ENCODE peak calls at places on chromosomes 2 and 18, in ten cellular contexts. B is upper lobe of left lung; W is K562; Z is coronary artery; H is CD8-positive, alpha-beta T cell; T is thyroid gland; E is HFF-Myc; P is epithelial cell of esophagus; R is neural progenitor cell; K is endodermal cell. L is an unnamed sample.

GRCh38 chr2:156787517-156787916 is 351.3 kb downstream of the GPD2 start:
- DNase-seq in T (no peak), B (no peak), K (no peak), R (no peak), H (no peak), W (no peak), E (no peak), P (no peak), Z (no peak), L (no peak)

GRCh38 chr18:76875390-76876330 is 53.3 kb downstream of the ZNF236 start:
- DNase-seq in B (no peak), P (peak), K (peak), E (no peak), W (peak), R (peak), T (peak), H (no peak), Z (no peak), L (peak)

GRCh38 chr18:79413901-79414300 is 18.2 kb downstream of the NFATC1 start:
- DNase-seq in H (no peak), T (no peak), R (no peak), E (no peak), P (no peak), K (no peak), Z (no peak), B (peak), W (no peak), L (no peak)

GRCh38 chr18:54150226-54150625 is 74.2 kb downstream of the MBD2 start:
- DNase-seq in R (no peak), Z (no peak), K (peak), E (no peak), B (peak), P (peak), W (no peak), T (no peak), H (no peak), L (no peak)

GRCh38 chr18:68454511-68455228 is 260.2 kb downstream of the TMX3 start:
- DNase-seq in H (no peak), P (peak), T (no peak), E (no peak), B (no peak), Z (no peak), K (no peak), W (no peak), R (no peak), L (no peak)

GRCh38 chr2:173441222-173441621 is 86.5 kb downstream of the CDCA7 start:
- DNase-seq in E (no peak), R (no peak), P (no peak), B (no peak), H (no peak), Z (no peak), W (no peak), T (no peak), K (no peak), L (no peak)

GRCh38 chr2:235958631-235959395 is 209.4 kb downstream of the GBX2 start:
- DNase-seq in K (no peak), R (no peak), E (no peak), B (peak), W (no peak), Z (no peak), T (no peak), P (no peak), H (no peak), L (no peak)

GRCh38 chr18:14945984-14946383 is 198.0 kb downstream of the ANKRD30B start:
- DNase-seq in H (no peak), R (no peak), K (no peak), Z (peak), B (no peak), P (no peak), E (no peak), T (no peak), W (no peak), L (no peak)

GRCh38 chr2:216553093-216553478 is 54.4 kb downstream of the RPL37A start:
- DNase-seq in T (no peak), E (no peak), W (no peak), H (no peak), Z (no peak), B (no peak), K (no peak), R (no peak), P (peak), L (no peak)

GRCh38 chr2:26778507-26778906 is 7.3 kb upstream of the CENPA start:
- DNase-seq in B (no peak), W (no peak), P (no peak), E (no peak), K (no peak), H (no peak), T (no peak), Z (no peak), R (no peak), L (no peak)

GRCh38 chr2:60324536-60324935 is 228.9 kb downstream of the BCL11A start:
- DNase-seq in T (no peak), Z (no peak), K (peak), R (no peak), E (no peak), W (no peak), H (no peak), P (no peak), B (peak), L (no peak)

GRCh38 chr2:176567361-176567760 is 298.1 kb downstream of the MTX2 start:
- DNase-seq in B (no peak), K (no peak), Z (no peak), E (no peak), W (no peak), H (no peak), T (no peak), R (no peak), P (no peak), L (no peak)

GRCh38 chr2:10091182-10091932 is 11.1 kb upstream of the CYS1 start:
- DNase-seq in W (no peak), T (peak), K (no peak), H (peak), R (no peak), P (no peak), B (peak), Z (no peak), E (no peak), L (no peak)

GRCh38 chr2:10414000-10414451 is 34.1 kb downstream of the ODC1 start:
- DNase-seq in P (peak), T (peak), E (no peak), W (no peak), K (no peak), Z (no peak), R (no peak), B (no peak), H (no peak), L (no peak)

GRCh38 chr2:137969418-137969765 is 5.1 kb downstream of the HNMT start:
- DNase-seq in Z (no peak), P (peak), H (no peak), K (no peak), E (peak), W (no peak), B (no peak), R (no peak), T (no peak), L (peak)

GRCh38 chr2:107374261-107374660 is 452.4 kb upstream of the RGPD4 start:
- DNase-seq in H (no peak), W (no peak), T (no peak), K (no peak), E (no peak), Z (no peak), B (no peak), R (no peak), P (no peak), L (no peak)

GRCh38 chr2:59076079-59076619 is 835.0 kb upstream of the FANCL start:
- DNase-seq in B (no peak), W (no peak), R (no peak), T (no peak), H (no peak), K (no peak), Z (no peak), E (no peak), P (no peak), L (no peak)

GRCh38 chr2:233116946-233117345 is 56.8 kb downstream of the INPP5D start:
- DNase-seq in R (no peak), B (no peak), Z (no peak), P (no peak), H (no peak), T (no peak), K (no peak), E (no peak), W (no peak), L (no peak)

GRCh38 chr18:61199131-61199903 is 133.9 kb upstream of the CDH20 start:
- DNase-seq in K (no peak), H (no peak), B (no peak), Z (no peak), T (no peak), W (no peak), R (no peak), E (no peak), P (no peak), L (peak)

GRCh38 chr2:9392895-9393757 is 30.2 kb downstream of the ITGB1BP1 start:
- DNase-seq in H (no peak), K (peak), T (peak), P (no peak), R (peak), B (peak), W (no peak), E (no peak), Z (no peak), L (no peak)

GRCh38 chr18:13501896-13502295 is 224.5 kb downstream of the FAM210A start:
- DNase-seq in K (no peak), W (no peak), Z (no peak), B (no peak), T (peak), H (no peak), R (no peak), P (no peak), E (no peak), L (no peak)

GRCh38 chr2:146572598-146572997 is 1272.2 kb upstream of the ACVR2A start:
- DNase-seq in Z (no peak), T (no peak), W (no peak), K (no peak), R (no peak), H (no peak), B (no peak), E (no peak), P (peak), L (no peak)

DNA sequence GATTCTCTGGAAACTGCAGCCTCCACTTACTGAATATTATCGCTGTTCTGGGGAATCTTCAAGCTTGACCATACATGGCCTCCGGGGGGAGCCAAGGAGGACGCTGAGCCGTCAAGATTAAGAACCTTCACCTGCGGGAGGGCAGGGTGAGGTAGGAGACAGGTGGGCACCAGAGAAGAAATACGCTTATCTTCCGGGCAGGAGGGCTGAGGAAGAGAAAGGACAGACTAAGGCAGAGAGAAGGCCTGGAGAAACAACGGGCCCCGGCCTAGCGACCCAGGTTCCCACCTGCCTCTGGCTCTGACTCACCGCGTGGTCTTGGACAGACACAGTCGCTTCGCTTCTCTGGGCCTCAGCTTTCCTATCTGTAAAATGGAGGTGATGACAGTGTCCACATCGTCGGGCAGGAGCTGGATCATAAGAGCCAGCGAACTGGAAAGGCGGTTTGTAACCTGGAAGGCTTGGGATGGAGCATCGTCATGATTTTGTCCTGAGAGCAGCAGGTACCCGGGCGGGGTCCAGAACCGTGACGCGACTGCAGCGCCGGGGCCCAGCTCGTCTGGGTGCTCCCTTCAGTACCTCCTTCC is 659 bp downstream of the ZNF142 start:
- DNase-seq in E (no peak), Z (no peak), R (peak), H (no peak), K (peak), T (peak), B (no peak), W (peak), P (peak), L (peak)
- TF ChIP-seq CTCF in E (peak), Z (no peak), R (peak), H (no peak), K (peak), T (peak), B (peak), W (peak), P (peak), L (peak)

GRCh38 chr2:97991081-97991856 is 4.5 kb downstream of the TMEM131 start:
- DNase-seq in B (no peak), W (no peak), H (no peak), R (no peak), P (no peak), T (no peak), E (no peak), Z (no peak), K (no peak), L (no peak)
- H3K4me3 ChIP-seq in B (no peak), W (no peak), H (no peak), R (no peak), P (no peak), T (no peak), E (no peak), Z (no peak), K (peak), L (no peak)

GRCh38 chr2:119259296-119259860 is 35.7 kb downstream of the STEAP3 start:
- DNase-seq in K (peak), T (no peak), R (peak), B (no peak), W (no peak), P (no peak), H (no peak), E (no peak), Z (no peak), L (no peak)

GRCh38 chr2:119254601-119255080 is 31.0 kb downstream of the STEAP3 start:
- DNase-seq in T (no peak), R (no peak), K (peak), B (no peak), E (no peak), W (no peak), Z (no peak), H (no peak), P (no peak), L (no peak)

GRCh38 chr2:119256574-119256921 is 32.9 kb downstream of the STEAP3 start:
- DNase-seq in R (no peak), P (no peak), E (no peak), Z (no peak), H (no peak), K (no peak), T (no peak), B (no peak), W (no peak), L (no peak)

GRCh38 chr2:119255760-119256573 is 32.3 kb downstream of the STEAP3 start:
- DNase-seq in H (no peak), P (peak), E (peak), K (peak), T (no peak), Z (no peak), R (peak), W (no peak), B (no peak), L (peak)

GRCh38 chr2:119257198-119257597 is 33.6 kb downstream of the STEAP3 start:
- DNase-seq in Z (no peak), T (no peak), P (no peak), W (no peak), R (no peak), H (no peak), B (no peak), E (no peak), K (peak), L (no peak)
- TF ChIP-seq CTCF in Z (no peak), T (no peak), P (no peak), W (no peak), R (no peak), H (no peak), B (no peak), E (no peak), K (no peak), L (no peak)

DNA sequence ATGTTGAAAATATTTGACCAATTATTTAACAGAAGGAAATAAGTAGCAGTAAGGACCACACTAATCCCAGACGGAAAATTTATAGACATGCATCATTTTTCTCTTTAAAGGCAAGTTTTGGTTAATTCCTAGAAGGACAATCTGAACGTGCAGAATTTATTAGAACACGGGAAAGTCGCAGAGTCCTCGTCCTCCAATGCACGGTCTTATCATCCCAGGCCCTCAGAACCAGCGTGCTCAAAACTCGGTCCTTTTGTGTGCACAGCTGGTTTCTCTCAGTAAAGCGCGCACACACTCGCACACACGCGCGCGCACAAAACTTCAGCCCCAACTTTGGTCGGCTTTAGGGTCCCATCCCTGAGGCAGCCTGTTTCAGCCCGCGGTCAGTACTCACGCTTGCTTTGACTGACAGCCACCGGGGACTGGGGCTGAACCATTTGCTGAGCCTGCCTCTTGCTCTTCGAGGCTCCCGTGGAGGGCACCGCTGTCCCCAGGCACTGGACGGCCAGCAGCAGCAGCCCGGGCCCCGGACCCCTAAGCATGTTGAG is 533 bp downstream of the FN1 start:
- DNase-seq in P (no peak), T (peak), W (peak), H (no peak), B (peak), K (peak), E (no peak), R (peak), Z (no peak), L (no peak)
- H3K4me3 ChIP-seq in P (peak), T (peak), W (peak), H (peak), B (peak), K (peak), E (peak), R (peak), Z (peak), L (peak)

DNA sequence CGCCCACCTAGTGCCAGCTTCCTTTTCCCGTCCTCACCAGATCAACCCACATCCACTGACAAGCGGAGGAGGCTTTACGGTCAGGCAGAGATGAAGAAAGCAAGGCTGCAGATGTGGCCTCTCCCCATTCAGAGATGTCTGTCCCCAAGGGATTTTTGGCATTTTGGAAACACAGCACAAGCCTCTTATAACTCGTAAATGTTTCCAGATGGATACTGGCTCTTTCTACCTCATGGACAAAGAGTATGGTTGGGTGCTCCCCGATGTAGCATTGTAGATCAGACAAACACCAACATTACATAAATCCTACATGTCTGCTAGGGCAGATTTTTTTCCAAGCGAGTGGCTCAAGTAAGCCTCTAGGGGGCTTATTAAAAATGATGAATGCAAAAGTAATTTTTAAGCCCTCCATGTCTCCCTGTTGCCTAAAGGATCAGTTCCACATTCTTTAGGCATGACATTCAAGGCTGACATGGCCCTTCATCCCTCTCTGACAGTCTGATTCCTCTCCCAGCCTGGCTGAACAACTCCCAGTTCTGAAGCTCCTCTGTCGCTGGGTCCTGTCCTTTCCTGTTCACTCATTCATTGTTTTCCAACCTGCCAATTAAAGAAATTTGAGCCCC is 11.7 kb downstream of the VIT start:
- DNase-seq in E (peak), W (no peak), B (no peak), P (peak), T (no peak), H (no peak), R (no peak), K (no peak), Z (no peak), L (peak)
- TF ChIP-seq CTCF in E (peak), W (no peak), B (no peak), P (no peak), T (no peak), H (no peak), R (no peak), K (peak), Z (no peak), L (peak)

L was measured in retinal pigment epithelial cell.